ENCODE peak calls at places on chromosomes 5 and 9, in five cellular contexts. Q is GM12865, K is foreskin fibroblast, O is brain microvascular endothelial cell, F is dorsolateral prefrontal cortex. U is an unnamed sample.

GRCh38 chr5:179294131-179294780 is 51.0 kb downstream of the ADAMTS2 start:
- DNase-seq in Q (no peak), K (no peak), O (no peak), F (no peak), U (peak)

GRCh38 chr5:159059722-159060121 is 40.0 kb downstream of the EBF1 start:
- DNase-seq in Q (no peak), K (no peak), O (no peak), F (no peak), U (no peak)

GRCh38 chr5:177049285-177049684 is 26.8 kb downstream of the ZNF346 start:
- DNase-seq in Q (no peak), K (no peak), O (no peak), F (no peak), U (no peak)

GRCh38 chr5:74318985-74319563 is 321.5 kb downstream of the ENC1 start:
- DNase-seq in Q (no peak), K (no peak), O (no peak), F (no peak), U (peak)

GRCh38 chr9:126125177-126125576 is 201.5 kb upstream of the MVB12B start:
- DNase-seq in Q (no peak), K (no peak), O (no peak), F (no peak), U (peak)

GRCh38 chr9:22214021-22214420 is 204.9 kb upstream of the CDKN2B start:
- DNase-seq in Q (no peak), K (no peak), O (peak), F (no peak), U (peak)

GRCh38 chr9:16671591-16672137 is 198.8 kb downstream of the BNC2 start:
- DNase-seq in Q (peak), K (peak), O (peak), F (no peak), U (peak)

GRCh38 chr5:135486679-135487395 is 34.7 kb upstream of the TIFAB start:
- DNase-seq in Q (no peak), K (no peak), O (no peak), F (no peak), U (no peak)

GRCh38 chr9:125525846-125526619 is 181.0 kb downstream of the MAPKAP1 start:
- DNase-seq in Q (no peak), K (peak), O (no peak), F (no peak), U (peak)

GRCh38 chr9:94872921-94873511 is 146.5 kb downstream of the AOPEP start:
- DNase-seq in Q (no peak), K (no peak), O (no peak), F (no peak), U (peak)

GRCh38 chr9:4117835-4118610 is 181.8 kb downstream of the GLIS3 start:
- DNase-seq in Q (peak), K (no peak), O (no peak), F (no peak), U (no peak)

GRCh38 chr5:129382921-129383672 is 77.0 kb upstream of the ADAMTS19 start:
- DNase-seq in Q (no peak), K (peak), O (no peak), F (no peak), U (no peak)

GRCh38 chr5:141121563-141121962 is at the start of gene PCDHB4:
- DNase-seq in Q (no peak), K (no peak), O (no peak), F (no peak), U (no peak)

GRCh38 chr5:158064331-158065123 is 205.6 kb upstream of the CLINT1 start:
- DNase-seq in Q (no peak), K (no peak), O (no peak), F (no peak), U (peak)

GRCh38 chr9:99796231-99796630 is 25.5 kb upstream of the NR4A3 start:
- DNase-seq in Q (no peak), K (no peak), O (no peak), F (no peak), U (no peak)

GRCh38 chr5:90434116-90434714 is 24.7 kb upstream of the CETN3 start:
- DNase-seq in Q (peak), K (peak), O (peak), F (peak), U (peak)

GRCh38 chr9:978117-978830 is 1.8 kb downstream of the DMRT3 start:
- DNase-seq in Q (no peak), K (no peak), O (no peak), F (no peak), U (no peak)

GRCh38 chr5:77560677-77561263 is 68.7 kb upstream of the WDR41 start:
- DNase-seq in Q (peak), K (peak), O (peak), F (no peak), U (peak)

GRCh38 chr9:68808481-68808880 is 103.4 kb downstream of the PIP5K1B start:
- DNase-seq in Q (no peak), K (no peak), O (no peak), F (no peak), U (no peak)

GRCh38 chr5:68709229-68709628 is 384.6 kb upstream of the SLC30A5 start:
- DNase-seq in Q (no peak), K (no peak), O (no peak), F (no peak), U (no peak)

GRCh38 chr5:14433202-14433601 is 148.4 kb upstream of the OTULINL start:
- DNase-seq in Q (no peak), K (no peak), O (no peak), F (no peak), U (no peak)

GRCh38 chr9:121735065-121735791 is 83.8 kb downstream of the DAB2IP start:
- DNase-seq in Q (peak), K (peak), O (peak), F (no peak), U (peak)

GRCh38 chr9:80707120-80707519 is 982.2 kb downstream of the TLE1 start:
- DNase-seq in Q (no peak), K (peak), O (peak), F (no peak), U (no peak)

GRCh38 chr9:128399851-128400250 is 20.8 kb upstream of the CERCAM start:
- DNase-seq in Q (no peak), K (no peak), O (no peak), F (no peak), U (no peak)

GRCh38 chr9:97510797-97511761 is 9.6 kb downstream of the TMOD1 start:
- DNase-seq in Q (peak), K (no peak), O (peak), F (no peak), U (peak)

GRCh38 chr5:172133359-172134029 is 54.5 kb downstream of the STK10 start:
- DNase-seq in Q (no peak), K (peak), O (peak), F (no peak), U (peak)

GRCh38 chr9:105421864-105422263 is 26.0 kb upstream of the FSD1L start:
- DNase-seq in Q (no peak), K (no peak), O (no peak), F (no peak), U (no peak)

GRCh38 chr5:74325866-74326265 is 314.7 kb downstream of the ENC1 start:
- DNase-seq in Q (no peak), K (no peak), O (no peak), F (no peak), U (peak)

GRCh38 chr9:105539452-105539851 is 18.5 kb upstream of the FKTN start:
- DNase-seq in Q (no peak), K (no peak), O (no peak), F (no peak), U (no peak)

GRCh38 chr5:160029540-160030139 is 20.7 kb downstream of the TTC1 start:
- DNase-seq in Q (no peak), K (no peak), O (no peak), F (no peak), U (no peak)

GRCh38 chr5:157606046-157606445 is 30.5 kb upstream of the ADAM19 start:
- DNase-seq in Q (no peak), K (peak), O (no peak), F (no peak), U (peak)

GRCh38 chr5:5560016-5560415 is 137.5 kb downstream of the ICE1 start:
- DNase-seq in Q (no peak), K (no peak), O (no peak), F (no peak), U (no peak)

GRCh38 chr5:160071521-160072299 is 47.5 kb downstream of the PWWP2A start:
- DNase-seq in Q (no peak), K (peak), O (no peak), F (no peak), U (no peak)

GRCh38 chr5:180831139-180832080 is 28.8 kb upstream of the MGAT1 start:
- DNase-seq in Q (peak), K (peak), O (peak), F (peak), U (peak)

GRCh38 chr5:175236176-175236575 is 207.8 kb downstream of the DRD1 start:
- DNase-seq in Q (no peak), K (no peak), O (no peak), F (no peak), U (no peak)

GRCh38 chr5:134127376-134127861 is 12.9 kb downstream of the TCF7 start:
- DNase-seq in Q (peak), K (no peak), O (peak), F (no peak), U (no peak)

GRCh38 chr5:181265092-181265671 is 4.2 kb upstream of the TRIM52 start:
- DNase-seq in Q (no peak), K (no peak), O (no peak), F (no peak), U (no peak)

GRCh38 chr5:126594077-126594476 is 942 bp downstream of the ALDH7A1 start:
- DNase-seq in Q (no peak), K (no peak), O (no peak), F (no peak), U (peak)

GRCh38 chr5:59604111-59604510 is 289.4 kb downstream of the PDE4D start:
- DNase-seq in Q (no peak), K (no peak), O (no peak), F (no peak), U (no peak)

GRCh38 chr9:8224381-8224791 is 424.8 kb upstream of the DMAC1 start:
- DNase-seq in Q (no peak), K (peak), O (no peak), F (no peak), U (peak)

DNA sequence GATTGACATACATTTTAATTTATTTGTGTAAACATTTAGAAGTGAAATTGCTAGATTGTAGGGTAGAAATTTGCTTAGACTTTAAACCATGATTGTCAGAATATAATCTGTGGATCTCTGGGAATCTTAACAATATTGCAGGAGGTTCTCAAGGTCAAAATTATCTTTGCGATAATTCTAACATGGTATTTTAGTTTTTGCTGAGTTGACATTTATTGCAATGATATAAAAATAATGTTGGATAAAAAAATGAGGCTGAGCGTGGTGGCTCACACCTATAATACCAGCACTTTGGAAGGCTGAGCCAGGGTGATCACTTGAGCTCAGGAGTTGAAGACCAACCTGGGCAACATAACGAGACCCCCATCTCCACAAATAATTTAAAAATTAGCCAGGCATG is 70.3 kb upstream of the SGCD start:
- DNase-seq in Q (no peak), K (no peak), O (no peak), F (no peak), U (no peak)
- H3K4me3 ChIP-seq in Q (no peak), K (no peak), O (no peak), F (no peak), U (no peak)

GRCh38 chr9:78021692-78022091 is 9.9 kb downstream of the GNAQ start:
- DNase-seq in Q (no peak), K (no peak), O (no peak), F (no peak), U (no peak)
- TF ChIP-seq CTCF in Q (no peak), K (no peak), O (peak), F (no peak), U (no peak)

DNA sequence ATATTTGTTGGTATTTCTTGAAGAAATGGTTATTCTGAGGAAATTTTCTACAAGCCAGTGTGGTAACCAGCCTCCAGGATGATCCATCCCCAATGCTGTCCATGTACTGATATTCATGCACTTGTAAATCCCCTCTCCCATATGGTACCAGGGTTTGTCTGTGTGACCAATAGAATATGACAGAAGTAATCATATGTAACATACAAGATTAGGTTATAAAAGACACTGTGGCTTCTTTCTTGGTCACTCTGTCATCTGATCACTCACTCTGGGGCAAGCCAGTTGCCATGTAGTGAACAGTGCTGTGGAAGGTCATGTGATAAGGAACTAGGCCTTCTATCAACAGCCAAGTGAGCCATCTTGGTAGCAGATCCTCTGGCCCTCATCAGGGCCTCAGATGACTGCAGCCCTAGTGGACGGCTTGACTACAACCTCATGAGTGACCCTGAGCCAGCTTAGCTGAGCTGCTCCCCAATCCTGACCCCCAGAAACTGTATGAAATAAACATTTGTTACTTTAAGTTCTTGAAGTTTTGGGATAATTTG is 30.0 kb upstream of the MATR3 start:
- DNase-seq in Q (no peak), K (no peak), O (no peak), F (no peak), U (no peak)
- H3K4me3 ChIP-seq in Q (no peak), K (no peak), O (no peak), F (no peak), U (no peak)

GRCh38 chr5:161410640-161411039 is 135.9 kb downstream of the GABRB2 start:
- DNase-seq in Q (no peak), K (no peak), O (no peak), F (peak), U (no peak)

GRCh38 chr5:161411156-161411555 is 135.4 kb downstream of the GABRB2 start:
- DNase-seq in Q (no peak), K (no peak), O (no peak), F (no peak), U (no peak)

GRCh38 chr5:161412792-161413191 is 133.7 kb downstream of the GABRB2 start:
- DNase-seq in Q (no peak), K (no peak), O (no peak), F (no peak), U (no peak)

GRCh38 chr5:161414037-161414436 is 132.5 kb downstream of the GABRB2 start:
- DNase-seq in Q (no peak), K (no peak), O (no peak), F (no peak), U (no peak)

GRCh38 chr5:161414896-161415295 is 131.6 kb downstream of the GABRB2 start:
- DNase-seq in Q (no peak), K (no peak), O (no peak), F (no peak), U (no peak)
- TF ChIP-seq CTCF in Q (no peak), K (no peak), O (no peak), F (no peak), U (no peak)

U was measured in AG10803.